ENCODE peak calls at places on chromosomes 6 and 20, in nine cellular contexts. D is hepatocyte, L is foreskin fibroblast, P is Calu3, G is cardiac muscle cell, C is renal cortical epithelial cell, R is GM06990, W is NCI-H2081, T is GM13976. E is an unnamed sample.

GRCh38 chr20:57584768-57585461 is 24.0 kb downstream of the PCK1 start:
- DNase-seq in G (no peak), P (no peak), L (no peak), W (no peak), R (no peak), T (no peak), C (no peak), D (no peak), E (peak)

GRCh38 chr6:136791296-136792065 is 796 bp downstream of the MAP3K5 start:
- DNase-seq in D (peak), R (peak), C (peak), P (peak), G (peak), T (peak), W (peak), L (peak), E (peak)

GRCh38 chr6:17679726-17680125 is 27.0 kb downstream of the NUP153 start:
- DNase-seq in C (peak), L (no peak), W (no peak), T (no peak), P (no peak), R (no peak), D (no peak), G (no peak), E (no peak)

GRCh38 chr6:54491431-54491830 is 183.2 kb downstream of the TINAG start:
- DNase-seq in L (no peak), G (no peak), D (peak), W (no peak), T (no peak), C (peak), R (no peak), P (peak), E (no peak)

GRCh38 chr6:27288136-27289044 is 23.7 kb downstream of the POM121L2 start:
- DNase-seq in P (no peak), R (no peak), G (no peak), T (no peak), L (no peak), C (no peak), D (no peak), W (no peak), E (no peak)

GRCh38 chr20:23116301-23117089 is 30.4 kb upstream of the CD93 start:
- DNase-seq in P (no peak), C (peak), R (no peak), D (peak), L (peak), W (no peak), T (no peak), G (no peak), E (no peak)

GRCh38 chr6:127900935-127901334 is at the start of gene THEMIS:
- DNase-seq in P (no peak), R (no peak), D (no peak), C (no peak), W (no peak), G (no peak), L (no peak), T (no peak), E (no peak)

GRCh38 chr20:20711413-20711812 is 1.0 kb downstream of the RALGAPA2 start:
- DNase-seq in T (no peak), C (no peak), G (no peak), P (no peak), D (peak), L (no peak), W (no peak), R (no peak), E (no peak)

GRCh38 chr20:56414842-56415765 is 3.0 kb downstream of the CASS4 start:
- DNase-seq in T (no peak), L (peak), C (no peak), W (no peak), R (no peak), P (no peak), D (no peak), G (peak), E (no peak)

GRCh38 chr20:38724603-38725457 is 544 bp downstream of the SLC32A1 start:
- DNase-seq in G (no peak), L (no peak), R (peak), T (peak), C (no peak), W (no peak), P (no peak), D (no peak), E (no peak)

GRCh38 chr6:7155871-7156579 is 48.3 kb downstream of the RREB1 start:
- DNase-seq in T (peak), R (peak), L (no peak), D (no peak), G (no peak), W (no peak), C (no peak), P (no peak), E (no peak)

GRCh38 chr20:13373400-13373799 is 152.3 kb downstream of the ISM1 start:
- DNase-seq in C (no peak), G (no peak), R (no peak), T (no peak), D (no peak), P (no peak), W (no peak), L (no peak), E (no peak)

GRCh38 chr6:35737413-35738211 is 780 bp downstream of the ARMC12 start:
- DNase-seq in C (peak), W (peak), L (peak), T (peak), R (no peak), D (peak), G (peak), P (peak), E (no peak)

GRCh38 chr20:61765871-61766654 is 299.6 kb downstream of the TAF4 start:
- DNase-seq in T (no peak), G (no peak), D (no peak), W (no peak), C (no peak), R (no peak), P (peak), L (no peak), E (no peak)

GRCh38 chr6:16204653-16205376 is 33.6 kb upstream of the GMPR start:
- DNase-seq in G (no peak), C (no peak), P (no peak), R (no peak), T (no peak), L (no peak), W (no peak), D (no peak), E (peak)

E was measured in SJCRH30.